ENCODE peak calls at places on chromosomes 3 and 15, in five cellular contexts. N is H9, A is fibroblast of lung, J is PC-3, F is neural progenitor cell. M is an unnamed sample.

GRCh38 chr3:82157952-82158351 is 396.5 kb upstream of the GBE1 start:
- DNase-seq in J (peak), A (peak), N (no peak), F (no peak), M (no peak)

GRCh38 chr3:14946749-14947104 is 656 bp upstream of the NR2C2 start:
- DNase-seq in J (no peak), F (no peak), N (no peak), A (peak), M (no peak)

GRCh38 chr15:27059610-27060202 is 88.7 kb downstream of the GABRG3 start:
- DNase-seq in N (peak), A (peak), F (peak), J (peak), M (peak)

GRCh38 chr3:184110316-184110725 is 13.5 kb downstream of the HTR3E start:
- DNase-seq in N (peak), F (peak), A (peak), J (peak), M (no peak)

GRCh38 chr3:46948830-46949671 is 27.5 kb downstream of the CCDC12 start:
- DNase-seq in J (no peak), A (no peak), F (no peak), N (peak), M (no peak)

GRCh38 chr15:42024303-42024702 is 3.5 kb upstream of the PLA2G4E start:
- DNase-seq in F (no peak), J (peak), A (no peak), N (no peak), M (no peak)

GRCh38 chr15:52716536-52716935 is 37.3 kb upstream of the ATOSA start:
- DNase-seq in J (no peak), A (no peak), F (no peak), N (no peak), M (no peak)

GRCh38 chr3:121295453-121295852 is 250.3 kb downstream of the POLQ start:
- DNase-seq in J (peak), N (no peak), A (no peak), F (no peak), M (no peak)

GRCh38 chr3:16668776-16669545 is 63.7 kb upstream of the DAZL start:
- DNase-seq in F (no peak), A (no peak), J (no peak), N (no peak), M (no peak)

GRCh38 chr3:55333923-55334322 is 153.2 kb downstream of the WNT5A start:
- DNase-seq in N (no peak), A (peak), F (no peak), J (no peak), M (no peak)

GRCh38 chr3:100360757-100361496 is 26.4 kb downstream of the NIT2 start:
- DNase-seq in F (no peak), J (peak), N (no peak), A (no peak), M (no peak)

GRCh38 chr15:33182278-33182905 is 12.1 kb downstream of the FMN1 start:
- DNase-seq in N (no peak), A (no peak), J (no peak), F (no peak), M (no peak)

GRCh38 chr15:60626669-60627068 is 147.7 kb upstream of the ICE2 start:
- DNase-seq in N (no peak), F (no peak), A (no peak), J (no peak), M (no peak)

GRCh38 chr15:63402498-63403253 is 21.0 kb upstream of the CA12 start:
- DNase-seq in A (peak), J (peak), F (peak), N (no peak), M (no peak)

GRCh38 chr3:47365213-47366153 is 15.3 kb upstream of the PTPN23 start:
- DNase-seq in F (no peak), A (peak), J (peak), N (no peak), M (no peak)

GRCh38 chr3:28940530-28940929 is 340.3 kb upstream of the RBMS3 start:
- DNase-seq in A (peak), F (no peak), N (no peak), J (no peak), M (no peak)

GRCh38 chr3:48848816-48849515 is 1.3 kb upstream of the PRKAR2A start:
- DNase-seq in A (no peak), N (no peak), F (no peak), J (no peak), M (no peak)

GRCh38 chr3:192827208-192827607 is 90.4 kb downstream of the MB21D2 start:
- DNase-seq in A (peak), J (peak), F (no peak), N (no peak), M (no peak)

GRCh38 chr3:192825657-192826200 is 91.9 kb downstream of the MB21D2 start:
- DNase-seq in N (no peak), J (no peak), A (peak), F (no peak), M (no peak)

GRCh38 chr3:192824313-192824712 is 93.3 kb downstream of the MB21D2 start:
- DNase-seq in F (no peak), A (no peak), J (no peak), N (no peak), M (no peak)

GRCh38 chr3:192827863-192828594 is 89.6 kb downstream of the MB21D2 start:
- DNase-seq in J (no peak), F (no peak), A (no peak), N (no peak), M (no peak)

DNA sequence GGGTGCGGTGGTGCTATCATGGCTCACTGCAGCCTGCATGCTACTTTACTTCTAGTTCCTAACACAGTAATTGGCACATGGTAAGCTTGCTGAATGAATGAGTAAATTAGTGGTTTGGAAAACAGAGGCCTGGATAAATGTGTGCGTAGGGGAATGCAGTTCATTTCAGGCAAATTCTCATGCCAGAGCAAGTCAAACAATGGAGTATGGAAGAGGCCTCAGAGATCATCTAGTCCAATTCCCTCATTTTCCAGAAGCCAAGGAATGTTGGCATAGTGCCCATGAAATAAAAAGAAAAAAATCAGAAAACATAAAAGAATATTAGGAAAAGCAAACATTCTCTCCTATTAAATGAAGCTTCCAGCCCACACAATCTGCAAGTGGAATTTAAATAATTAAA is 92.5 kb downstream of the MB21D2 start:
- DNase-seq in N (no peak), F (no peak), J (no peak), A (peak), M (no peak)
- H3K9ac ChIP-seq in N (no peak), F (no peak), J (no peak), A (no peak), M (no peak)

GRCh38 chr15:67746022-67746421 is 79.3 kb upstream of the SKOR1 start:
- DNase-seq in F (no peak), J (no peak), N (no peak), A (no peak), M (no peak)
- H3K9ac ChIP-seq in F (no peak), J (no peak), N (no peak), A (no peak), M (no peak)

DNA sequence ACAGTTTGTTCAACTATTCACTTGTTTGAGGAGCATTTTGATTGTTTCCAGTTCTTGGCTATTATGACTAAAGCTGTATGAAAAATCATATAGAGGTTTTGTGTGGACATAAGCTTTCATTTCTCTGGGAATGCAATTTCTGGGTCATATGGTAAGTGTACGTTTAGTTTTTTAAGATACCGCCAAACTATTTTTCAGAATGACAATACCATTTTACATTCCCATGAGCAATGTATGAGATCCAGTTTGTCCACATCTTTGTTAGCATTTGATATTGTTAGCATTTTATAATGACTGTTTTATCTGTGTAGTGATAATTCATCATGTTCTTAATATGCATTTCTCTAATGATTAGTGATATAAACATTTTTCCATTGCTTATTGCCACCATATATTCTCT is 258.7 kb upstream of the CTNNB1 start:
- DNase-seq in A (no peak), N (no peak), J (no peak), F (no peak), M (no peak)
- H3K9ac ChIP-seq in A (no peak), N (no peak), J (no peak), F (no peak), M (no peak)

DNA sequence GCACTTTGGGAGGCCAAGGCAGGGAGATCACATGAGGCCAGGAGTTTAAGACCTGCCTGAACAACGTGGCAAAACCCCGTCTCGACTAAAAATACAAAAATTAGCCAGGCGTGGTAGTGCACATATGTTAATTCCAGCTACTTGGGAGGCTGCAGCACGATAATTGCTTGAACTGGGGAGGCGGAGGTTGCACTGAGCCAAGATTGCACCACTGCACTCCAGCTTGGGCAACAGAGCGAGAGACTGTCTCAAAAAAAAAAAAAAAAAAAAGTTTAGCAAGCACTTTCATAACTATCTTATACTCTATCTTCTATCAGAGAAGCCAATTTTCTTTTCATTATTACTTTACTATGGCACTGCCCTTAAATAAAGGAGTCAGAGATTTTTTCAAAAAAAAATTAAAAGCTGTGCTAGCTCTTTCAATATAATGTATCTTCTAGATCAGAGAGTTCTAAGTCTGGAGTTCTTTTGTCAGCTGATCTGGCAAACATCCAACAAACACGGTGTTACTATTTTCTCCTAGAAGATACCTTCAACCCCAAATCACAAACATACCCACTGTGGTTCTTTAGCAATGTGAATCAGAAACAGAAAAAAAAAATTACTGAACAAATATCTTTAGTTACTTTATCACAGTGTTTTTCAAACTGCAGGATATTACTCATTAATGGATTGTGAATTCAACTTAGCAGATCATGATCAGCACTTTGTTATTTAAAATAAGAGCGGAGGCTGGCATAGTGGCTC is 3.0 kb downstream of the ZNF770 start:
- DNase-seq in J (peak), N (no peak), A (peak), F (no peak), M (no peak)
- H3K9ac ChIP-seq in J (no peak), N (no peak), A (no peak), F (no peak), M (no peak)

DNA sequence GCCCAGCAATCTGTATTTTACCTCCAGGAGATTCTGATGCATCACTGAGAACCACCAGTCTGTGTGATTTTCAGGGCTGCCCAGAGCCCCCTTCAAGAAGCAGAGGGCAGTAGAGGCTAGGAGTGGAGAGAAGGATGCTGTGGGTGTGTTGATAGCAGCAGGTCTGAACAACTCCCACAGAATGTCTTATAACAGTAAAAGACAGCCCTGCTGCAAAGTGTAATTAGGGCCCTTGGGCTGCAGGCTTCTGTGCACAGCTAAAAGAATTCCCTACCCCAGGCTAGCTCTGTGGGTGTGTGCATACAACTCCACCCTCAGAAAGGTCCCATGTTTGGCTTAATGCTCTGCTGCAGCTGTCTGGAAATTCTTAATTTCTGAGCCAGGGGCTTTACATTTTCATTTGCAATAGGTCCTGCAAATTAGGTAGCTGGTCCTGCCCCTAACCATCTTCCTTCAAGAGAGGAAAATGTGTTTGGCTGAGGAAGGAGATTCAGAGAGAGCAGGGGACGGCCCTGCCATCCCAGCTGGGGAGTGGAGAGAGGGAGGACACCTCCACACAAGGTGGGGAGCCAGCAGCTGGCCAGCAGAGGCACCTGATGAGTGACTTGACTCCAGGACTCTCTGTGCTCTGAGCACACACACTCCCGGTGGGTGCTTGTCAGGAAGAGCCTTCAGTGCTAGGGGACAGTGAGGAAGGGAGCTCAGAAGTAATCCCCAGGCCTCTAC is 43.3 kb upstream of the RAB6B start:
- DNase-seq in N (peak), A (peak), J (peak), F (no peak), M (no peak)
- H3K9ac ChIP-seq in N (no peak), A (no peak), J (no peak), F (no peak), M (no peak)

DNA sequence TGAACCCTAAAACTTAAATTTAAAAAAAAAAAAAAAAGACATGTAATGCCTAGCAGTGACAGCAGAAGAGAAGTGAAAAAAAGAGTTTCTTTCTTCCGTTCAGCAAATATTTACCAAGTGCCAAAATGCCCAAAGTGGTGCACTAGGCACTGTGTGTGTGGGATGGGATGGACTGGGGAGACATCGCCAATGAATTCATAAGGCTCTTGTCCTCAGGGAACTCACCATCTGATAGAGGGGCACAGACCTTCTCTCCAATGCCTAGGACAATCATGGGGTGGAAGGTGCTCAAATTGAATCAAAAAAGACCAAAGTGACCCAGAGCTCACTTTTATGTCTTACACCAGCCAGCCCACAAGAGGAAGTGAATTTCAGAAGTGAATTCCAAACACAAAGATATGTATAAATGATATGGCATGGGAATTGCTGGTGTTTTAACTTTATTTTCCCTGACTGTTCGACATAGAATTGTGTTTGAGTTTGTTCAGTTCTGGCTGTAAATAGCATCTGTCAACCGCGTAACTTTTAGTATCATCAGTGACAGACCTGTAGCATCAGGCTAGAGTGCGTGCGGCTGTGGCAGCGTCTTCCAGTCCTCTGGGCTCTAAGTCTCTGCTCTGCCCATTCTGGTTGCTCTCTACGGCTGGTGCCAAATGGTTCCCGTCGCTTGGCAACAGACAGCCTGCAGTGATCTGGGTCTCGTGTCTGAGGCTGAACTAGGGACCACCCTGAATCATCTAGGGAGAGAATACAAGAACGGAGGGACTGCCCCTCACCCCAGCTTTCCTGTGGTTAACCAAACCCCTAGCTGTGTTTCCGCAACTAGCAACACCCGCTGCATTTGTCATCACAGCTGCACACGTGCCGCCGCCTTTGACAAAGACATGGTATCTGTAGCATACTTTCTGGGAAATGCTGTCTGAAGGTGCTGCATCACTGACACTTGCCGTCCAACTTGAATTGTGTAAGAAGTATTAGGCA is 154.0 kb upstream of the THBS1 start:
- DNase-seq in J (no peak), F (peak), N (no peak), A (peak), M (no peak)
- H3K9ac ChIP-seq in J (no peak), F (no peak), N (no peak), A (no peak), M (no peak)

M was measured in NT2/D1.